ENCODE peak calls at places on chromosome 7, in five cellular contexts. X is GM10248, S is H9, G is upper lobe of left lung, A is fibroblast of lung. K is an unnamed sample.

GRCh38 chr7:129853661-129854268 is 99.0 kb downstream of the UBE2H start:
- DNase-seq in X (no peak), S (no peak), G (no peak), A (peak), K (no peak)

GRCh38 chr7:35716038-35716803 is 21.3 kb upstream of the HERPUD2 start:
- DNase-seq in X (no peak), S (no peak), G (no peak), A (peak), K (no peak)

GRCh38 chr7:28358423-28358868 is 53.9 kb upstream of the CREB5 start:
- DNase-seq in X (no peak), S (no peak), G (no peak), A (peak), K (no peak)

GRCh38 chr7:85322252-85322651 is 135.4 kb upstream of the SEMA3D start:
- DNase-seq in X (no peak), S (no peak), G (no peak), A (no peak), K (no peak)

GRCh38 chr7:299169-299568 is 9.2 kb downstream of the FOXL3 start:
- DNase-seq in X (no peak), S (no peak), G (no peak), A (no peak), K (no peak)

GRCh38 chr7:147700702-147701101 is 889.9 kb upstream of the C7orf33 start:
- DNase-seq in X (no peak), S (no peak), G (no peak), A (no peak), K (no peak)

GRCh38 chr7:109387530-109387929 is 817.9 kb downstream of the DNAJB9 start:
- DNase-seq in X (no peak), S (no peak), G (peak), A (no peak), K (no peak)

GRCh38 chr7:21690717-21691116 is 147.9 kb downstream of the DNAH11 start:
- DNase-seq in X (no peak), S (no peak), G (no peak), A (peak), K (no peak)

GRCh38 chr7:30707391-30708351 is 25.4 kb upstream of the CRHR2 start:
- DNase-seq in X (no peak), S (no peak), G (no peak), A (no peak), K (no peak)

GRCh38 chr7:82335001-82335400 is 108.6 kb downstream of the CACNA2D1 start:
- DNase-seq in X (no peak), S (no peak), G (no peak), A (peak), K (no peak)

GRCh38 chr7:144019457-144019856 is 19.3 kb downstream of the OR6B1 start:
- DNase-seq in X (no peak), S (no peak), G (no peak), A (peak), K (no peak)

GRCh38 chr7:41915861-41916260 is 213.0 kb upstream of the INHBA start:
- DNase-seq in X (no peak), S (no peak), G (no peak), A (no peak), K (no peak)

GRCh38 chr7:136877509-136877908 is 9.1 kb downstream of the CHRM2 start:
- DNase-seq in X (no peak), S (no peak), G (no peak), A (no peak), K (no peak)

GRCh38 chr7:75980126-75980864 is 14.1 kb downstream of the TMEM120A start:
- DNase-seq in X (no peak), S (no peak), G (no peak), A (no peak), K (no peak)

GRCh38 chr7:68461430-68461829 is 1136.8 kb upstream of the AUTS2 start:
- DNase-seq in X (no peak), S (no peak), G (no peak), A (no peak), K (no peak)

GRCh38 chr7:158847451-158847866 is 8.9 kb upstream of the DYNC2I1 start:
- DNase-seq in X (no peak), S (no peak), G (no peak), A (no peak), K (no peak)

GRCh38 chr7:20785211-20786048 is 1.3 kb downstream of the SP8 start:
- DNase-seq in X (peak), S (peak), G (peak), A (no peak), K (peak)

GRCh38 chr7:43758029-43758860 is at the start of gene BLVRA:
- DNase-seq in X (peak), S (peak), G (peak), A (peak), K (peak)

GRCh38 chr7:144827581-144828139 is 8.2 kb downstream of the TPK1 start:
- DNase-seq in X (no peak), S (no peak), G (no peak), A (peak), K (peak)

GRCh38 chr7:93055543-93056107 is 62.2 kb downstream of the SAMD9 start:
- DNase-seq in X (peak), S (no peak), G (no peak), A (peak), K (no peak)

GRCh38 chr7:97179454-97180104 is 62.1 kb downstream of the SDHAF3 start:
- DNase-seq in X (peak), S (peak), G (no peak), A (peak), K (peak)

GRCh38 chr7:53111061-53111460 is 75.6 kb downstream of the POM121L12 start:
- DNase-seq in X (no peak), S (no peak), G (no peak), A (no peak), K (no peak)

GRCh38 chr7:38625866-38626265 is 5.3 kb downstream of the AMPH start:
- DNase-seq in X (no peak), S (no peak), G (no peak), A (no peak), K (no peak)

GRCh38 chr7:117698018-117698417 is 175.2 kb downstream of the CTTNBP2 start:
- DNase-seq in X (no peak), S (no peak), G (no peak), A (no peak), K (no peak)

GRCh38 chr7:88291401-88292173 is 15.1 kb downstream of the STEAP4 start:
- DNase-seq in X (no peak), S (no peak), G (no peak), A (no peak), K (no peak)

GRCh38 chr7:69761290-69761922 is 163.1 kb downstream of the AUTS2 start:
- DNase-seq in X (no peak), S (no peak), G (no peak), A (no peak), K (no peak)

GRCh38 chr7:138164804-138165203 is 88.5 kb downstream of the AKR1D1 start:
- DNase-seq in X (no peak), S (peak), G (no peak), A (no peak), K (no peak)

GRCh38 chr7:84379446-84379845 is 184.9 kb upstream of the SEMA3A start:
- DNase-seq in X (no peak), S (no peak), G (no peak), A (no peak), K (no peak)

GRCh38 chr7:2209146-2209960 is 23.4 kb downstream of the MAD1L1 start:
- DNase-seq in X (peak), S (peak), G (peak), A (peak), K (peak)

GRCh38 chr7:69739182-69739581 is 140.9 kb downstream of the AUTS2 start:
- DNase-seq in X (peak), S (no peak), G (no peak), A (no peak), K (no peak)

GRCh38 chr7:123415625-123416024 is 118.8 kb downstream of the IQUB start:
- DNase-seq in X (no peak), S (no peak), G (no peak), A (no peak), K (no peak)

GRCh38 chr7:5387711-5388245 is 35.9 kb downstream of the TNRC18 start:
- DNase-seq in X (no peak), S (peak), G (peak), A (no peak), K (no peak)

GRCh38 chr7:121286186-121286585 is 42.6 kb upstream of the WNT16 start:
- DNase-seq in X (no peak), S (no peak), G (no peak), A (no peak), K (no peak)

GRCh38 chr7:55245271-55245723 is 119.8 kb upstream of the LANCL2 start:
- DNase-seq in X (no peak), S (no peak), G (no peak), A (peak), K (no peak)

GRCh38 chr7:36792421-36792820 is 68.1 kb upstream of the AOAH start:
- DNase-seq in X (no peak), S (no peak), G (no peak), A (no peak), K (no peak)

GRCh38 chr7:42730621-42731020 is 181.2 kb downstream of the C7orf25 start:
- DNase-seq in X (no peak), S (no peak), G (no peak), A (no peak), K (no peak)

DNA sequence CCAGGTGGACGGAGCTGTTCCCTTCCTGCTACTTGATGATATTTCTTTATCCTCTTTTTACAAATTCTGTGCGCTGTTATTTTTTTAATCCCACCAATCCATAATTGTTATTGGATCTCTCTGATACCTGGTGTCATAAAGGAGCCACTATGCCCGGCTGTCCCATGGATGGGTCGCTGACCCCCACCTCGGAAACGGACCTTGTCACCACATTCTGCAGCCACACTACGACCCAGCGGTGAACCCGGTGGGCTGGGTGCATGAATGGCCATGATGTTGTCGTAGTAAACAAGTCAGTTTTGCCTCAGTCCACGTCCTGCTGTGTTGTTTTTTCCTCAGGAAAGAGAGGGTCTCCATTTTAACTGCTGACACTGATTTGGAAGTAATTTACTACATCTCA is 112.2 kb downstream of the PKD1L1 start:
- DNase-seq in X (no peak), S (no peak), G (no peak), A (no peak), K (no peak)
- TF ChIP-seq CTCF in X (no peak), S (no peak), G (no peak), A (no peak), K (no peak)

DNA sequence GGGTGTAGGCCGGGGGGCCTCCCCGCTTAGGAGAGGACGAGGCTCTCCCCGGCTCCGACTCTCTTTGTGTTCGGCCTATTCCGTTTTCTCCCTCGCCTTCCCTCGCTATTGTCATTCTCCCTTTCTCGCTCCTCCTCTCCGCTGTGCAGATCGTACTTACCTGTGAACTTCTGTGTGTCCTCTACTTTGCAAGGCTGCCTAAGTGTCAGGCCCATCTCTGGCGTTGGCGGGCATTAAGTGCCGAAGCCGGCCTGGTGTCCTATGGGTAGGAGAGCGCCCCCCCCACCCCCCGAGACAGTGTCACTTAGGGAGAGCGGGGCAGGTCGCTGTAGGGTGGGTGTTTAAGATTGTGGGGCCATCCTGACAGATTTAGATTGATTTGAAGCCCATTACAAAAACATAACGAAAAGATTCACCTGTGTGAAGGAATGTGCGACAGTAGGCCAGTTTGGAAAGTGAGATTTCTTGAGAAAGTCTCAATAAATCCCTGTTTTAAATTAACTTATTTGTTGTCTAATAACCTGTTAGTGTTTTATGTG is 579 bp downstream of the RBM33 start:
- DNase-seq in X (peak), S (peak), G (no peak), A (peak), K (peak)
- TF ChIP-seq CTCF in X (no peak), S (no peak), G (no peak), A (no peak), K (no peak)

GRCh38 chr7:156560075-156560474 is 80.5 kb upstream of the RNF32 start:
- DNase-seq in X (no peak), S (peak), G (no peak), A (no peak), K (no peak)
- TF ChIP-seq CTCF in X (no peak), S (peak), G (no peak), A (no peak), K (peak)

GRCh38 chr7:100632951-100633717 is 8.2 kb downstream of the TFR2 start:
- DNase-seq in X (peak), S (peak), G (peak), A (no peak), K (peak)
- TF ChIP-seq CTCF in X (peak), S (peak), G (peak), A (no peak), K (peak)

DNA sequence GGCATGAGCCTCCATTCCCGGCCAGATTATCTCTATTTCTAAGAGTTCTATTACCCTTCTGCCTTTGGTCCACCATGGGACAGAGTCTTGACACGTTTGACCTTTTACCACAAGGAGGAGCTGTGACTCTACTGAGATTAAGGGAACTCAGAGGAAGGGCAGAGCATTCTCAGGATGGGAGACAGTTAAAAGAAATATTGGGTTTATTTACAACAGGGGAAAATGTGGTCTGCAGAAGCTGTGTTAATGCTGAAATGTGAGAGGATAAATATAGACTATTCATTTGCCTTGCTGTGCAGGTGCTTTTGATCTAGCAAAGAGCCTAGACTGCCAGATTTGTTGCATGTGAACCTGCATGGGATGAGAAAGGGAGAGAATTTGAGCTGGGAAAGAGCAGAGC is 45.8 kb upstream of the PRSS58 start:
- DNase-seq in X (no peak), S (no peak), G (no peak), A (no peak), K (peak)
- TF ChIP-seq CTCF in X (peak), S (peak), G (peak), A (no peak), K (peak)

DNA sequence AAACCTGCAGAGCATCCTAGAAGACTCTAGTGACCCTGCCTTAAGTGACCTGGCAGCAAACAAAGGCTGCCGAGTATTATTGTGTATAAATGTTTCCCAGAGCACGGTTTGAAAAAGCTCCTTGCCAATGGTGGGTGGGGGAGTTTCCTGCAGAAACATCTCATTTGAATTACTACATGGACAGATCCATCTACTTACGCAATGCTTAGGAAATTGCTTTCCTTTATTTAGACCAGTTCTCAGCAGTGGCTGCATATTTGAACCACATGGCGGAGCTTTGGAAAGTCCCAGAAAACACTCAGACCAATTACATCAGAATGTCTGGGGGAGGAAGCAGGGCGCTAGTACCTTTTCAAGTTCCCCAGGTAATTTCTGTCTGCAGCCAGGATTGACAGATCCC is 560.9 kb downstream of the SDK1 start:
- DNase-seq in X (no peak), S (no peak), G (no peak), A (peak), K (no peak)
- TF ChIP-seq CTCF in X (no peak), S (no peak), G (no peak), A (no peak), K (no peak)

GRCh38 chr7:49322476-49322875 is 398.1 kb downstream of the CDC14C start:
- DNase-seq in X (no peak), S (no peak), G (no peak), A (no peak), K (no peak)

GRCh38 chr7:49320083-49320482 is 395.7 kb downstream of the CDC14C start:
- DNase-seq in X (no peak), S (no peak), G (no peak), A (no peak), K (no peak)

GRCh38 chr7:49327155-49327554 is 402.8 kb downstream of the CDC14C start:
- DNase-seq in X (no peak), S (no peak), G (no peak), A (no peak), K (no peak)

DNA sequence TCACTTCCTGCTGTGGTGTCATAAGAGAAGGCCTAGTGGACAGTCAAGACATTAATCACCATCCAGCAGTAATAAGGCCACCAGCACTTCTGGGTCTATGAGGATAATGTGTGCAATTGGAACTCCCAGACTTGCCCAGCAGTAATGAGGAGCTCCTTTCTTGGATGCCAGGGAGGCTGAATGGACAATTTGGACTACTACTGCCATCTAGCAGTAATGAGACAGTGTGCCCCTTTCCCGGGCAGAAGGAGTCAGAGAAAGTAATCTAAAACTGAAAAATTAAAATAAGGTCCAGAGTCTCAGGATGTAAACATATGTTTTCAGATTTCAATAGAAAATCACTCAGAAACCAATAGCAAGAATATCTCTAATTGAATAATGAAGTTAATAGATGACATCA is 400.4 kb downstream of the CDC14C start:
- DNase-seq in X (no peak), S (no peak), G (no peak), A (no peak), K (no peak)
- TF ChIP-seq CTCF in X (peak), S (peak), G (no peak), A (no peak), K (no peak)